ENCODE peak calls at places on chromosome 9, in five cellular contexts. One of them, this sample, is unnamed.

GRCh38 chr9:4567601-4568000 is 77.3 kb downstream of the SLC1A1 start:
- DNase-seq in fibroblast of pulmonary artery: no peak
- DNase-seq in cardiac muscle cell: no peak
- DNase-seq in fibroblast of the aortic adventitia: no peak
- DNase-seq in PC-3: no peak
- DNase-seq in this sample: no peak

GRCh38 chr9:134704499-134704898 is 62.9 kb downstream of the COL5A1 start:
- DNase-seq in fibroblast of pulmonary artery: no peak
- DNase-seq in cardiac muscle cell: no peak
- DNase-seq in fibroblast of the aortic adventitia: peak; percentile 38
- DNase-seq in PC-3: no peak
- DNase-seq in this sample: no peak

GRCh38 chr9:75826292-75826691 is 64.2 kb upstream of the PCSK5 start:
- DNase-seq in fibroblast of pulmonary artery: no peak
- DNase-seq in cardiac muscle cell: no peak
- DNase-seq in fibroblast of the aortic adventitia: no peak
- DNase-seq in PC-3: no peak
- DNase-seq in this sample: no peak

GRCh38 chr9:103186959-103187358 is 191.8 kb downstream of the CYLC2 start:
- DNase-seq in fibroblast of pulmonary artery: no peak
- DNase-seq in cardiac muscle cell: no peak
- DNase-seq in fibroblast of the aortic adventitia: no peak
- DNase-seq in PC-3: no peak
- DNase-seq in this sample: no peak

GRCh38 chr9:116329470-116329869 is 175.9 kb downstream of the PAPPA start:
- DNase-seq in fibroblast of pulmonary artery: no peak
- DNase-seq in cardiac muscle cell: no peak
- DNase-seq in fibroblast of the aortic adventitia: no peak
- DNase-seq in PC-3: no peak
- DNase-seq in this sample: no peak

GRCh38 chr9:68530618-68531017 is 10.1 kb downstream of the TMEM252 start:
- DNase-seq in fibroblast of pulmonary artery: peak; percentile 4
- DNase-seq in cardiac muscle cell: peak; percentile 58
- DNase-seq in fibroblast of the aortic adventitia: no peak
- DNase-seq in PC-3: no peak
- DNase-seq in this sample: no peak

GRCh38 chr9:104775961-104776360 is 12.0 kb downstream of the NIPSNAP3B start:
- DNase-seq in fibroblast of pulmonary artery: no peak
- DNase-seq in cardiac muscle cell: no peak
- DNase-seq in fibroblast of the aortic adventitia: no peak
- DNase-seq in PC-3: no peak
- DNase-seq in this sample: no peak

GRCh38 chr9:134811673-134812668 is 68.6 kb upstream of the FCN2 start:
- DNase-seq in fibroblast of pulmonary artery: peak; percentile 49
- DNase-seq in cardiac muscle cell: peak; percentile 68
- DNase-seq in fibroblast of the aortic adventitia: peak; percentile 81
- DNase-seq in PC-3: no peak
- DNase-seq in this sample: no peak

GRCh38 chr9:70079364-70080103 is 35.9 kb downstream of the MAMDC2 start:
- DNase-seq in fibroblast of pulmonary artery: peak; percentile 72
- DNase-seq in cardiac muscle cell: peak; percentile 68
- DNase-seq in fibroblast of the aortic adventitia: peak; percentile 26
- DNase-seq in PC-3: peak; percentile 35
- DNase-seq in this sample: no peak

GRCh38 chr9:18490591-18491370 is 16.8 kb downstream of the ADAMTSL1 start:
- DNase-seq in fibroblast of pulmonary artery: peak; percentile 98
- DNase-seq in cardiac muscle cell: peak; percentile 97
- DNase-seq in fibroblast of the aortic adventitia: peak; percentile 99
- DNase-seq in PC-3: peak; percentile 92
- DNase-seq in this sample: no peak

GRCh38 chr9:115006660-115007059 is 76.3 kb upstream of the TNFSF8 start:
- DNase-seq in fibroblast of pulmonary artery: peak; percentile 57
- DNase-seq in cardiac muscle cell: peak; percentile 81
- DNase-seq in fibroblast of the aortic adventitia: peak; percentile 81
- DNase-seq in PC-3: peak; percentile 80
- DNase-seq in this sample: no peak

GRCh38 chr9:122075135-122076030 is 17.7 kb downstream of the TTLL11 start:
- DNase-seq in fibroblast of pulmonary artery: no peak
- DNase-seq in cardiac muscle cell: no peak
- DNase-seq in fibroblast of the aortic adventitia: peak; percentile 45
- DNase-seq in PC-3: no peak
- DNase-seq in this sample: no peak

GRCh38 chr9:133731876-133732321 is 6.3 kb downstream of the SARDH start:
- DNase-seq in fibroblast of pulmonary artery: peak; percentile 56
- DNase-seq in cardiac muscle cell: peak; percentile 55
- DNase-seq in fibroblast of the aortic adventitia: peak; percentile 21
- DNase-seq in PC-3: peak; percentile 45
- DNase-seq in this sample: no peak

GRCh38 chr9:36214571-36214970 is 23.9 kb downstream of the CLTA start:
- DNase-seq in fibroblast of pulmonary artery: peak; percentile 74
- DNase-seq in cardiac muscle cell: peak; percentile 74
- DNase-seq in fibroblast of the aortic adventitia: peak; percentile 87
- DNase-seq in PC-3: no peak
- DNase-seq in this sample: no peak

GRCh38 chr9:4297795-4298254 is 2.0 kb downstream of the GLIS3 start:
- DNase-seq in fibroblast of pulmonary artery: peak; percentile 90
- DNase-seq in cardiac muscle cell: peak; percentile 94
- DNase-seq in fibroblast of the aortic adventitia: peak; percentile 71
- DNase-seq in PC-3: peak; percentile 57
- DNase-seq in this sample: no peak

GRCh38 chr9:136240941-136241340 is 4.7 kb downstream of the QSOX2 start:
- DNase-seq in fibroblast of pulmonary artery: no peak
- DNase-seq in cardiac muscle cell: no peak
- DNase-seq in fibroblast of the aortic adventitia: no peak
- DNase-seq in PC-3: no peak
- DNase-seq in this sample: no peak

GRCh38 chr9:136239963-136240330 is 5.7 kb downstream of the QSOX2 start:
- DNase-seq in fibroblast of pulmonary artery: no peak
- DNase-seq in cardiac muscle cell: no peak
- DNase-seq in fibroblast of the aortic adventitia: no peak
- DNase-seq in PC-3: no peak
- DNase-seq in this sample: no peak

GRCh38 chr9:136238342-136238732 is 7.3 kb downstream of the QSOX2 start:
- DNase-seq in fibroblast of pulmonary artery: no peak
- DNase-seq in cardiac muscle cell: no peak
- DNase-seq in fibroblast of the aortic adventitia: no peak
- DNase-seq in PC-3: no peak
- DNase-seq in this sample: no peak

GRCh38 chr9:136237486-136238341 is 7.9 kb downstream of the QSOX2 start:
- DNase-seq in fibroblast of pulmonary artery: no peak
- DNase-seq in cardiac muscle cell: no peak
- DNase-seq in fibroblast of the aortic adventitia: no peak
- DNase-seq in PC-3: no peak
- DNase-seq in this sample: no peak

DNA sequence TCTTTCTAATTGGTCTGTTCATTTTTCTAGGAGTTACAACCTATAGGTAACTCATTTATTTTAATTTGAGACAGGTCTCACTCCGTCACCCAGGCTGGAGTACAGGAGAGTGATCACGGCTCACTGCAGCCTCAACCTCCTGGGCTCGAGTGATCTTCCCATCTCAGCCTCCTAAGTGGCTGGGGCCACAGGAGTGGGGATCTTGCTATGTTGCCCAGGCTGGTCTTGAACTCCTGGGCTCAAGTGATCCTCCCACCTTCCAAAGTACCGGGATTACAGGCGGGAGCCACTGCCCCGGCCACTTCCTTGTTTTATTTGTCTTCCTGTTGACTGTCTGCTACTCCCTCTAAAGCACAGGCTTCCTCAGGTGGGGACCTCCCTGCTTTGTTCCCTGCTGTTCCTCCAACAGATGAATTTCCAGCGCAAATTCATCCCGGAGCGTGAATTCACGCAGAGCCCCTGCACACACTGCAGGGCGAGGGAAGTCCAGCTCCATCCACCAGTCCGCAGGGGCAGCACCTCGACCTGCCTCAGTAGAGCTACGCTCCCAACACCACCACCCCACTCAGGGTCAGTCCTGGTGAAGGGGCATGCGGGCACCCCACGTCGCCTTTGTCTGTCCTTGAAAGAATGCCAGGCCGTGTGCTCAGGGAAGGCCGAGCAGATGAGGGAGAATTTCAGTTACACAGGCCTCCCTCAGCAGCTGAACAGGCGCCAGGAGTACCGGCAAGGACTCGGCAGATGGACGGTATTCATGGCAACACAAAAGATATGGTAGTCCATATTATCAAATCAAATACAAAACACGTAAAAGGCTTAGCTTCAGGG is 6.3 kb downstream of the QSOX2 start:
- DNase-seq in fibroblast of pulmonary artery: no peak
- DNase-seq in cardiac muscle cell: no peak
- DNase-seq in fibroblast of the aortic adventitia: no peak
- DNase-seq in PC-3: no peak
- DNase-seq in this sample: no peak
- H3K4me3 ChIP-seq in fibroblast of pulmonary artery: no peak overlapping the region
- H3K4me3 ChIP-seq in cardiac muscle cell: no peak overlapping the region
- H3K4me3 ChIP-seq in fibroblast of the aortic adventitia: no peak overlapping the region
- H3K4me3 ChIP-seq in PC-3: no peak overlapping the region
- H3K4me3 ChIP-seq in this sample: no peak overlapping the region

GRCh38 chr9:21144620-21145019 is 3.0 kb upstream of the IFNW1 start:
- DNase-seq in fibroblast of pulmonary artery: no peak
- DNase-seq in cardiac muscle cell: no peak
- DNase-seq in fibroblast of the aortic adventitia: no peak
- DNase-seq in PC-3: no peak
- DNase-seq in this sample: no peak
- H3K4me3 ChIP-seq in fibroblast of pulmonary artery: no peak overlapping the region
- H3K4me3 ChIP-seq in cardiac muscle cell: no peak overlapping the region
- H3K4me3 ChIP-seq in fibroblast of the aortic adventitia: no peak overlapping the region
- H3K4me3 ChIP-seq in PC-3: no peak overlapping the region
- H3K4me3 ChIP-seq in this sample: no peak overlapping the region

GRCh38 chr9:1235650-1236401 is 185.7 kb downstream of the DMRT2 start:
- DNase-seq in fibroblast of pulmonary artery: no peak
- DNase-seq in cardiac muscle cell: peak; percentile 7
- DNase-seq in fibroblast of the aortic adventitia: peak; percentile 18
- DNase-seq in PC-3: no peak
- DNase-seq in this sample: no peak

GRCh38 chr9:1233568-1233967 is 183.4 kb downstream of the DMRT2 start:
- DNase-seq in fibroblast of pulmonary artery: peak; percentile 38
- DNase-seq in cardiac muscle cell: peak; percentile 67
- DNase-seq in fibroblast of the aortic adventitia: peak; percentile 31
- DNase-seq in PC-3: no peak
- DNase-seq in this sample: no peak

DNA sequence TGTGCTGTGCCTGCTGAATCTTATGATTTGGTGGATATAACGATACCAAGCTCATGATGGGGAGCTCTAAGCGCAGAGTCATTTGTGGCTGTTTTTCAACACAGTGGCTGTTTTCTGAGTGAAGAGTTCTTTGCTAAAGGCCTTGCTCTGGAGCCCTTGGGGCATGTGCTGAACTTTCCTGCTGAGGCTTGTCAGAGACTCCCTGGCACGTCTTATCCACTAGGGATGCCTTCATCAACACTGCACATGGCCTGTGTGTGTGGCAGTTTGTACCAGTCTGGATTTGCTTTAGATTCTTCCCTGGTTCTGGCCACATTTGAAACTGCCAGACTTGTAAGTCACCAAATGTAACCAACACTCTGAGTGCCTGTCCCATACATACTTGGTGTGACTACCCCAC is 188.2 kb downstream of the DMRT2 start:
- DNase-seq in fibroblast of pulmonary artery: no peak
- DNase-seq in cardiac muscle cell: no peak
- DNase-seq in fibroblast of the aortic adventitia: no peak
- DNase-seq in PC-3: no peak
- DNase-seq in this sample: no peak
- H3K4me3 ChIP-seq in fibroblast of pulmonary artery: no peak overlapping the region
- H3K4me3 ChIP-seq in cardiac muscle cell: no peak overlapping the region
- H3K4me3 ChIP-seq in fibroblast of the aortic adventitia: no peak overlapping the region
- H3K4me3 ChIP-seq in PC-3: no peak overlapping the region
- H3K4me3 ChIP-seq in this sample: no peak overlapping the region

GRCh38 chr9:123465304-123465703 is 109.3 kb downstream of the CRB2 start:
- DNase-seq in fibroblast of pulmonary artery: no peak
- DNase-seq in cardiac muscle cell: no peak
- DNase-seq in fibroblast of the aortic adventitia: no peak
- DNase-seq in PC-3: no peak
- DNase-seq in this sample: no peak
- H3K4me3 ChIP-seq in fibroblast of pulmonary artery: no peak overlapping the region
- H3K4me3 ChIP-seq in cardiac muscle cell: no peak overlapping the region
- H3K4me3 ChIP-seq in fibroblast of the aortic adventitia: no peak overlapping the region
- H3K4me3 ChIP-seq in PC-3: no peak overlapping the region
- H3K4me3 ChIP-seq in this sample: no peak overlapping the region

GRCh38 chr9:136342191-136343120 is 15.1 kb downstream of the GPSM1 start:
- DNase-seq in fibroblast of pulmonary artery: peak; percentile 71
- DNase-seq in cardiac muscle cell: peak; percentile 80
- DNase-seq in fibroblast of the aortic adventitia: peak; percentile 44
- DNase-seq in PC-3: no peak
- DNase-seq in this sample: peak; percentile 37
- H3K4me3 ChIP-seq in fibroblast of pulmonary artery: no peak overlapping the region
- H3K4me3 ChIP-seq in cardiac muscle cell: peak overlapping the region; percentile 21
- H3K4me3 ChIP-seq in fibroblast of the aortic adventitia: no peak overlapping the region
- H3K4me3 ChIP-seq in PC-3: no peak overlapping the region
- H3K4me3 ChIP-seq in this sample: no peak overlapping the region

GRCh38 chr9:94921656-94922055 is 195.2 kb downstream of the AOPEP start:
- DNase-seq in fibroblast of pulmonary artery: no peak
- DNase-seq in cardiac muscle cell: no peak
- DNase-seq in fibroblast of the aortic adventitia: no peak
- DNase-seq in PC-3: no peak
- DNase-seq in this sample: no peak
- H3K4me3 ChIP-seq in fibroblast of pulmonary artery: no peak overlapping the region
- H3K4me3 ChIP-seq in cardiac muscle cell: no peak overlapping the region
- H3K4me3 ChIP-seq in fibroblast of the aortic adventitia: no peak overlapping the region
- H3K4me3 ChIP-seq in PC-3: no peak overlapping the region
- H3K4me3 ChIP-seq in this sample: no peak overlapping the region

GRCh38 chr9:120710110-120710981 is 3.9 kb downstream of the MEGF9 start:
- DNase-seq in fibroblast of pulmonary artery: no peak
- DNase-seq in cardiac muscle cell: peak; percentile 29
- DNase-seq in fibroblast of the aortic adventitia: peak; percentile 80
- DNase-seq in PC-3: peak; percentile 50
- DNase-seq in this sample: no peak
- H3K4me3 ChIP-seq in fibroblast of pulmonary artery: no peak overlapping the region
- H3K4me3 ChIP-seq in cardiac muscle cell: no peak overlapping the region
- H3K4me3 ChIP-seq in fibroblast of the aortic adventitia: peak overlapping the region; percentile 56
- H3K4me3 ChIP-seq in PC-3: peak overlapping the region; percentile 59
- H3K4me3 ChIP-seq in this sample: peak overlapping the region; percentile 2

This sample was measured in effector memory CD4-positive, alpha-beta T cell.